ENCODE peak calls at places on chromosomes 3 and 15, in five cellular contexts. P, W, O, J and E are unnamed samples.

GRCh38 chr3:150790621-150791020 is 27.7 kb upstream of the SIAH2 start:
- DNase-seq in P (no peak), W (no peak), O (no peak), J (no peak), E (no peak)

GRCh38 chr15:51134416-51135199 is 39.9 kb upstream of the TNFAIP8L3 start:
- DNase-seq in P (no peak), W (no peak), O (no peak), J (no peak), E (no peak)

GRCh38 chr3:25536668-25537331 is 108.7 kb downstream of the RARB start:
- DNase-seq in P (no peak), W (no peak), O (no peak), J (no peak), E (no peak)

GRCh38 chr15:24862726-24863521 is 91.9 kb upstream of the SNRPN start:
- DNase-seq in P (peak), W (no peak), O (no peak), J (no peak), E (peak)

GRCh38 chr3:134597390-134597975 is 53.3 kb downstream of the KY start:
- DNase-seq in P (no peak), W (no peak), O (no peak), J (no peak), E (no peak)

GRCh38 chr3:44529927-44530326 is 25.1 kb upstream of the ZKSCAN7 start:
- DNase-seq in P (no peak), W (no peak), O (no peak), J (peak), E (no peak)

GRCh38 chr3:33315826-33316225 is 38.6 kb downstream of the FBXL2 start:
- DNase-seq in P (no peak), W (no peak), O (no peak), J (peak), E (no peak)

GRCh38 chr3:56398659-56399058 is 69.6 kb downstream of the ERC2 start:
- DNase-seq in P (no peak), W (no peak), O (no peak), J (no peak), E (no peak)

GRCh38 chr3:33317963-33318708 is 40.9 kb downstream of the FBXL2 start:
- DNase-seq in P (no peak), W (no peak), O (no peak), J (no peak), E (no peak)

GRCh38 chr3:189298469-189299375 is 127.0 kb downstream of the TPRG1 start:
- DNase-seq in P (no peak), W (no peak), O (no peak), J (no peak), E (no peak)

GRCh38 chr3:53721187-53721946 is 124.9 kb downstream of the CHDH start:
- DNase-seq in P (peak), W (no peak), O (no peak), J (peak), E (peak)

GRCh38 chr15:42131826-42132806 is 24.3 kb downstream of the PLA2G4F start:
- DNase-seq in P (peak), W (no peak), O (no peak), J (no peak), E (no peak)

GRCh38 chr3:8937064-8938020 is 25.9 kb downstream of the RAD18 start:
- DNase-seq in P (no peak), W (no peak), O (no peak), J (peak), E (no peak)

GRCh38 chr3:17258823-17259436 is 374.2 kb downstream of the PLCL2 start:
- DNase-seq in P (peak), W (peak), O (no peak), J (no peak), E (peak)

GRCh38 chr3:197466586-197467399 is 89.0 kb downstream of the BDH1 start:
- DNase-seq in P (no peak), W (peak), O (no peak), J (peak), E (no peak)

GRCh38 chr3:38730281-38730680 is 80.8 kb upstream of the SCN5A start:
- DNase-seq in P (no peak), W (no peak), O (no peak), J (no peak), E (no peak)

GRCh38 chr15:101652783-101653430 is 726 bp upstream of the TM2D3 start:
- DNase-seq in P (no peak), W (no peak), O (no peak), J (peak), E (peak)

GRCh38 chr3:98655666-98656065 is 62.3 kb upstream of the CPOX start:
- DNase-seq in P (no peak), W (no peak), O (no peak), J (peak), E (no peak)